ENCODE peak calls at places on chromosomes 3 and 15, in six cellular contexts. O, Q, X, S, E and W are unnamed samples.

GRCh38 chr15:74955796-74956647 is 550 bp downstream of the RPP25 start:
- DNase-seq in O (no peak), Q (peak; percentile 87), X (peak; percentile 78), S (peak; percentile 26), E (peak; percentile 94), W (no peak)

GRCh38 chr3:155065537-155065936 is 14.6 kb upstream of the MME start:
- DNase-seq in O (no peak), Q (peak; percentile 58), X (no peak), S (peak; percentile 88), E (no peak), W (peak; percentile 96)

GRCh38 chr3:158845748-158846350 is 44.0 kb downstream of the MFSD1 start:
- DNase-seq in O (no peak), Q (no peak), X (no peak), S (no peak), E (no peak), W (peak; percentile 53)

GRCh38 chr3:23324745-23325144 is 121.6 kb downstream of the UBE2E2 start:
- DNase-seq in O (peak; percentile 8), Q (no peak), X (no peak), S (peak; percentile 65), E (no peak), W (peak; percentile 63)

GRCh38 chr15:82158811-82159210 is 103.7 kb downstream of the EFL1 start:
- DNase-seq in O (no peak), Q (no peak), X (no peak), S (no peak), E (no peak), W (no peak)

GRCh38 chr3:139286241-139286640 is 57.6 kb upstream of the MRPS22 start:
- DNase-seq in O (no peak), Q (no peak), X (no peak), S (no peak), E (peak; percentile 31), W (no peak)

GRCh38 chr3:23702198-23702597 is 103.6 kb upstream of the UBE2E1 start:
- DNase-seq in O (no peak), Q (no peak), X (peak; percentile 52), S (peak; percentile 14), E (no peak), W (no peak)

GRCh38 chr3:153621988-153622387 is 460.0 kb downstream of the RAP2B start:
- DNase-seq in O (no peak), Q (no peak), X (no peak), S (no peak), E (no peak), W (peak; percentile 41)

GRCh38 chr15:73153024-73153423 is 100.8 kb downstream of the NEO1 start:
- DNase-seq in O (no peak), Q (no peak), X (no peak), S (no peak), E (no peak), W (no peak)

GRCh38 chr3:127671523-127672428 is 976 bp upstream of the ABTB1 start:
- DNase-seq in O (no peak), Q (no peak), X (no peak), S (no peak), E (peak; percentile 72), W (no peak)

GRCh38 chr3:110343376-110343775 is 728.2 kb upstream of the NECTIN3 start:
- DNase-seq in O (no peak), Q (peak; percentile 32), X (no peak), S (peak; percentile 33), E (no peak), W (peak; percentile 62)

GRCh38 chr3:165195628-165196576 is at the start of gene SLITRK3:
- DNase-seq in O (no peak), Q (no peak), X (peak; percentile 49), S (no peak), E (peak; percentile 52), W (no peak)

DNA sequence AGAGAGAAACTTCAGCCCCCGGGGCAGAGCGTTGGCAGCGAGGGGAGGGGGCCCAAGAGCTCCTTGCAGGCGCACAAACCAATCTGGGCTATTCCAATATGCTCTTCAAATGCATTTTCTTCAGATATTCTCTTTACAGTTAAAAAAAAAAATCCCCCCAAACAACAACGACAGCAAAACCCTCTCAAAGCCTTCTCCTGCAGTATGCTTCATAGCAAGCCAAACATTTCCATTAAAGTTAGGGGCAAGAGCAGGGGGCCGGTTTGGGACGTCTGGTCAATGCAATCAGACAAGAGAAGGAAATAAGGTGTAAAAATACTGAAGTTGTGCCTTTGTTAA is 237 bp upstream of the CTXND1 start:
- DNase-seq in O (no peak), Q (no peak), X (no peak), S (no peak), E (no peak), W (no peak)
- H3K27me3 ChIP-seq in O (peaks cover 52% of the 10 kb centered on the region), Q (peaks cover 94% of the 10 kb centered on the region), X (peaks cover 17% of the 10 kb centered on the region), S (peaks cover 70% of the 10 kb centered on the region), E (peaks cover 66% of the 10 kb centered on the region), W (peaks cover 21% of the 10 kb centered on the region)

DNA sequence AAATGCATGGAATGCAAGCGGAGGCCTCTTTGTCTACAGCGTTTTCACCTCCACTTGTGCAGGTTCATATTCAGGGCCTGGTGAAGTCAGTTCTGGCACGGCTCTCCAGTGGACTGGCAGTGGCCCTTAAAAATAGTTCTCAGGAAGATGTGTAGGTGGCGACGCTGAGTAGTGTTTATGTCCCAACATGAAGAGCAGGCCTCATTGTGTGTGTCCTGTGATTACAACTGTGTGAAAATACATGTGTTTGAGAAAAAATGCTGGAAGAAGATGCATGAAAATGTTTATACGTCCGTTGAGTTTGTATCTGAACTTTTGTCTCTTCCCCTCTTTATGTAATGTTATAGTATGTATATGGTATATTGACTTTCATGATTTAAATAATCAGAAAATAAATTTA is 7.2 kb downstream of the LIPC start:
- DNase-seq in O (peak; percentile 13), Q (no peak), X (peak; percentile 44), S (peak; percentile 46), E (no peak), W (peak; percentile 59)
- TF ChIP-seq CTCF in O (peak; percentile 41), Q (peak; percentile 49), X (peak; percentile 61), S (peak; percentile 25), E (peak; percentile 32), W (peak; percentile 37)

GRCh38 chr15:70518201-70519003 is 245.0 kb downstream of the UACA start:
- DNase-seq in O (no peak), Q (peak; percentile 61), X (no peak), S (no peak), E (no peak), W (no peak)
- H3K27me3 ChIP-seq in O (peaks cover 56% of the 10 kb centered on the region), Q (no peaks in the 10 kb centered on the region), X (no peaks in the 10 kb centered on the region), S (peaks cover 80% of the 10 kb centered on the region), E (no peaks in the 10 kb centered on the region), W (peaks cover 33% of the 10 kb centered on the region)

DNA sequence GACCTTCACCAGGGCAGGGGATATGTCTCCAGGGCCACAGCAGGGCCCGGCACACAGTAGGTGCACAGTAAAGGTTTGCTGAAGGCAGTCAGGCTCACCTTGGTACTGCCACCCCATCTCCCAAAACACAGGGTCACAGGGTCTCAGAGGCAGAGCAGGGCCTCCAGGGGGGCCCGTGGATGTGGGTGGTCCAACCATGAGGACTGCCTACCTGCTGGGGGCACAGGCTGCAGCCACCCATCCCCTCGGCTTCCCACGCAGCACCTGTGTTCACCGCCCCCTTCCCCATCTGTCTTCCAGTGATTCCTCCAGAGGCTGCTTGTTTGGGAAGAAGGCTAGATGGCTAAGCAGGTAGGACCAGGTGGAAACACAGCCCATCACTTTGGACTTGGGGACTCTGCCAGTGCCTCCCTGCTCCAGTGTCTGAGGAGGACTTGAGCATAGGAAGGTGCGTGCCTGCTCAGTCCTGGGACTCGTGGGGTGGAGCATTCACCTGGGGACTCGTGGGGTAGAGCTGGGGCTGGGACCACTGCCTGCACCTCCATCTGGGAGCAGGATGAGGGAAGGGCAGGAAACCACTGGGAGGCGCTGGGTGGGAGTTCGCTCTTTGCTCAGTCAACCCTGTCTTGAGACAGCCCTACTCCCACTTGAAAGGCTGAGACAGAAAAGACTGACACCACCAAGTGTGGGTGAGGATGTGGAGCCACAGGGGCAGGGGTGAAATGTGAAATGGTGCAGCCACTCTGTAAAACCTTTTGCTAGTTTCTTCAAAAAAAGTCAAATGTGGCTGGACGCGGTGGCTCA is 18.8 kb upstream of the PLXND1 start:
- DNase-seq in O (no peak), Q (no peak), X (peak; percentile 78), S (no peak), E (peak; percentile 63), W (no peak)
- TF ChIP-seq CTCF in O (no peak), Q (peak; percentile 14), X (peak; percentile 56), S (no peak), E (peak; percentile 16), W (no peak)

GRCh38 chr3:192991351-192991750 is 73.7 kb upstream of the MB21D2 start:
- DNase-seq in O (no peak), Q (no peak), X (no peak), S (no peak), E (no peak), W (no peak)
- H3K27me3 ChIP-seq in O (no peaks in the 10 kb centered on the region), Q (no peaks in the 10 kb centered on the region), X (no peaks in the 10 kb centered on the region), S (no peaks in the 10 kb centered on the region), E (no peaks in the 10 kb centered on the region), W (no peaks in the 10 kb centered on the region)

DNA sequence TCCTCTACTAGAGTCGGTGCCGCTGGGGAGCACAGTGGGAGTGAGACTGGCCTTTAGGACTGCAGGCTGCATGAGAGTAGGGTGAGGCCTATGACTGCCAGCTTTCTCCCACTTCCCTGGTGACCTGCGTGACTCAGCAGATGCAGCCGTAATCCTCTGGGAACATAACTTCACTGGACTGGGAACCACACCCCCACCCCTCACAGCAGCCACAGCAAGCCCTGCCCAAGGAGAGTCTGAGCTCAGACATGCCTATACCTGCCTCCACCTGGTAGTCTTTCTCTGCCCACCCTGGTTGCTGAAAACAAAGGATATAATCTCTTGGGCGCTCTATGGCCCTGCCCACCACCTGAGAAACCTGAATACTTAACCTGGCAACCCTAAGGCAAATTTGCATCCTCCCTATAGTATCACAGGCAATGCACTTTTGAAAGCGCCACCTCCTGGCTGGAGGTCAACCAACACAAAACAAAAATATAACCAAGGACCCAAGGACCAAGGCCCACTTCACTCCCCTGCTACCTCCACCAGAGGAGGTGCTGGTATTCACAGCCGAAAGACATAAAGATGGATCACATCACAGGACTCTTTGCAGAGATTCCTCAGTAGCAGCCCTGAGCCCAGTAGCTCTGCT is 308.9 kb downstream of the CTNNB1 start:
- DNase-seq in O (no peak), Q (peak; percentile 75), X (peak; percentile 47), S (no peak), E (no peak), W (peak; percentile 95)
- TF ChIP-seq CTCF in O (no peak), Q (peak; percentile 38), X (peak; percentile 53), S (no peak), E (no peak), W (peak; percentile 39)